ENCODE peak calls at places on chromosomes 4 and X, in five cellular contexts. M is NCI-H69, L is GM13976, I is ecto neural progenitor cell, H is activated gamma-delta T cell treated with Interleukin-2 at 50 U/mL for 16 hours. Z is an unnamed sample.
A peak's percentile ranks its signal among the peaks of the same experiment; 100 is the strongest.

GRCh38 chrX:107827852-107828251 is 2.2 kb downstream of the MID2 start:
- DNase-seq in M (no peak), L (no peak), I (no peak), H (no peak), Z (no peak)

GRCh38 chr4:183823394-183823793 is 81.7 kb upstream of the STOX2 start:
- DNase-seq in M (no peak), L (no peak), I (no peak), H (no peak), Z (no peak)

GRCh38 chr4:34289962-34290361 is 1954.4 kb downstream of the ARAP2 start:
- DNase-seq in M (no peak), L (no peak), I (no peak), H (no peak), Z (no peak)

GRCh38 chrX:153884136-153885076 is 1.6 kb downstream of the L1CAM start:
- DNase-seq in M (peak; percentile 71), L (no peak), I (no peak), H (no peak), Z (no peak)

GRCh38 chr4:52051213-52051614 is at the start of gene SPATA18:
- DNase-seq in M (peak; percentile 74), L (peak; percentile 52), I (peak; percentile 63), H (no peak), Z (no peak)

GRCh38 chrX:10070714-10071436 is 85.9 kb upstream of the CLCN4 start:
- DNase-seq in M (no peak), L (no peak), I (no peak), H (no peak), Z (no peak)

GRCh38 chr4:30511751-30512150 is 208.4 kb upstream of the PCDH7 start:
- DNase-seq in M (no peak), L (no peak), I (no peak), H (no peak), Z (no peak)

GRCh38 chr4:186204103-186204559 is 12.8 kb downstream of the CYP4V2 start:
- DNase-seq in M (no peak), L (no peak), I (no peak), H (no peak), Z (no peak)

GRCh38 chr4:147479817-147480216 is 1.1 kb upstream of the EDNRA start:
- DNase-seq in M (no peak), L (no peak), I (no peak), H (no peak), Z (no peak)

Z was measured in immature natural killer cell.